ENCODE peak calls at places on chromosome 16, in ten cellular contexts. V is lower leg skin; B is Calu3; L is pancreas; W is retinal pigment epithelial cell; Z is prostate gland; F is cardiac fibroblast; C is CD4-positive, alpha-beta T cell; Q is PC-3; E is transverse colon. M is an unnamed sample.

GRCh38 chr16:12459401-12459791 is 344.3 kb downstream of the CPPED1 start:
- DNase-seq in B (no peak), L (no peak), C (no peak), Z (no peak), V (peak), F (no peak), E (peak), W (no peak), Q (no peak), M (no peak)

GRCh38 chr16:58628845-58629680 is 563 bp downstream of the CNOT1 start:
- DNase-seq in F (peak), B (peak), W (no peak), Z (peak), C (peak), L (peak), V (peak), Q (peak), E (peak), M (no peak)

GRCh38 chr16:75578212-75578611 is 12.0 kb downstream of the GABARAPL2 start:
- DNase-seq in B (no peak), F (no peak), L (no peak), V (no peak), E (no peak), C (no peak), Z (no peak), Q (no peak), W (no peak), M (no peak)

GRCh38 chr16:3190949-3191353 is 2.9 kb downstream of the OR1F1 start:
- DNase-seq in L (no peak), E (no peak), Z (no peak), B (no peak), V (no peak), F (no peak), Q (no peak), W (no peak), C (no peak), M (no peak)

GRCh38 chr16:26058326-26058725 is 366.6 kb downstream of the HS3ST4 start:
- DNase-seq in Z (no peak), B (no peak), C (no peak), Q (no peak), W (no peak), V (no peak), F (no peak), E (no peak), L (no peak), M (no peak)

GRCh38 chr16:58409316-58409973 is 17.2 kb downstream of the GINS3 start:
- DNase-seq in V (peak), F (peak), Q (peak), Z (peak), L (no peak), E (no peak), W (peak), B (no peak), C (no peak), M (peak)

GRCh38 chr16:681746-682427 is 1.7 kb downstream of the STUB1 start:
- DNase-seq in B (peak), F (peak), Q (peak), C (no peak), Z (no peak), V (no peak), W (no peak), L (no peak), E (no peak), M (no peak)

GRCh38 chr16:81526935-81527334 is 82.3 kb downstream of the CMIP start:
- DNase-seq in Z (peak), F (peak), E (no peak), C (no peak), B (peak), Q (no peak), L (peak), V (peak), W (peak), M (peak)

GRCh38 chr16:14378684-14379467 is 251.2 kb downstream of the PARN start:
- DNase-seq in F (peak), C (no peak), W (no peak), B (no peak), V (no peak), E (no peak), Z (no peak), L (no peak), Q (peak), M (peak)

GRCh38 chr16:1491327-1491726 is 1.8 kb upstream of the TELO2 start:
- DNase-seq in B (no peak), W (no peak), E (no peak), L (peak), Q (no peak), C (no peak), Z (no peak), V (no peak), F (no peak), M (no peak)

GRCh38 chr16:30084816-30085159 is 6.9 kb downstream of the TBX6 start:
- DNase-seq in C (no peak), Z (no peak), V (no peak), F (peak), Q (no peak), B (no peak), E (no peak), W (no peak), L (peak), M (no peak)

GRCh38 chr16:54489225-54489781 is 202.7 kb upstream of the IRX3 start:
- DNase-seq in B (no peak), Q (no peak), C (no peak), L (no peak), E (peak), W (no peak), V (no peak), Z (no peak), F (peak), M (no peak)

GRCh38 chr16:1458336-1458976 is 14.1 kb upstream of the CCDC154 start:
- DNase-seq in W (no peak), B (no peak), Z (no peak), Q (no peak), V (no peak), E (no peak), L (no peak), C (no peak), F (peak), M (no peak)

GRCh38 chr16:23694707-23695373 is 16.2 kb downstream of the PLK1 start:
- DNase-seq in Z (no peak), E (no peak), W (no peak), F (peak), L (no peak), C (no peak), B (no peak), Q (no peak), V (no peak), M (no peak)

GRCh38 chr16:21083729-21084268 is 66.8 kb downstream of the DNAH3 start:
- DNase-seq in V (peak), L (peak), W (no peak), Q (peak), F (peak), C (peak), B (peak), E (peak), Z (peak), M (peak)

GRCh38 chr16:88781140-88782077 is 3.6 kb downstream of the PIEZO1 start:
- DNase-seq in F (no peak), B (no peak), V (no peak), W (no peak), C (no peak), Z (no peak), Q (peak), E (peak), L (no peak), M (no peak)

GRCh38 chr16:71954699-71955195 is 45.5 kb downstream of the PKD1L3 start:
- DNase-seq in W (no peak), Q (no peak), B (no peak), C (no peak), V (no peak), L (no peak), Z (no peak), E (no peak), F (no peak), M (no peak)

GRCh38 chr16:31696968-31697743 is 169.5 kb downstream of the AHSP start:
- DNase-seq in Z (no peak), F (peak), E (no peak), V (no peak), B (no peak), W (no peak), Q (peak), L (no peak), C (no peak), M (peak)

GRCh38 chr16:11639925-11640899 is 28.0 kb upstream of the SNN start:
- DNase-seq in C (no peak), W (peak), V (peak), Q (peak), Z (peak), L (peak), F (peak), E (peak), B (peak), M (peak)

GRCh38 chr16:74740795-74741304 is 33.8 kb downstream of the FA2H start:
- DNase-seq in Q (peak), Z (peak), E (peak), F (no peak), B (peak), V (peak), C (no peak), L (peak), W (no peak), M (peak)

GRCh38 chr16:35302859-35303258 is 1843.4 kb downstream of the TP53TG3F start:
- DNase-seq in Z (no peak), Q (no peak), B (no peak), C (no peak), V (no peak), L (no peak), F (no peak), E (no peak), W (no peak), M (no peak)

GRCh38 chr16:12215302-12216105 is 239.0 kb downstream of the SNX29 start:
- DNase-seq in Z (no peak), W (no peak), Q (no peak), C (no peak), L (no peak), E (no peak), V (no peak), B (no peak), F (no peak), M (no peak)

GRCh38 chr16:55830658-55831294 is 2.1 kb downstream of the CES1 start:
- DNase-seq in B (no peak), L (no peak), C (no peak), W (no peak), Q (no peak), Z (no peak), E (no peak), V (no peak), F (no peak), M (no peak)

GRCh38 chr16:50309527-50310307 is 43.4 kb downstream of the ADCY7 start:
- DNase-seq in W (no peak), C (no peak), Z (no peak), Q (no peak), L (peak), E (no peak), V (peak), B (no peak), F (no peak), M (no peak)

GRCh38 chr16:73140944-73141343 is 93.0 kb upstream of the ZFHX3 start:
- DNase-seq in B (no peak), W (no peak), L (no peak), F (peak), E (no peak), Q (no peak), C (no peak), V (no peak), Z (no peak), M (no peak)

GRCh38 chr16:46907061-46907774 is 23.1 kb downstream of the GPT2 start:
- DNase-seq in C (no peak), F (no peak), Q (no peak), W (no peak), E (no peak), L (no peak), Z (no peak), V (no peak), B (no peak), M (no peak)

GRCh38 chr16:50548659-50549560 is 714 bp downstream of the NKD1 start:
- DNase-seq in W (no peak), Q (no peak), F (no peak), V (no peak), Z (no peak), E (no peak), C (peak), B (no peak), L (peak), M (no peak)

GRCh38 chr16:27671410-27671809 is 121.5 kb downstream of the KATNIP start:
- DNase-seq in Z (no peak), B (no peak), Q (peak), C (no peak), F (no peak), L (no peak), V (no peak), E (no peak), W (no peak), M (peak)

GRCh38 chr16:67029249-67030096 is 524 bp downstream of the CBFB start:
- DNase-seq in L (peak), W (no peak), V (peak), Q (peak), C (peak), B (peak), E (peak), Z (peak), F (peak), M (peak)

GRCh38 chr16:57045694-57046381 is 46.5 kb upstream of the CPNE2 start:
- DNase-seq in L (peak), Z (peak), E (peak), F (peak), W (peak), Q (peak), C (peak), V (peak), B (no peak), M (peak)

GRCh38 chr16:3234543-3235541 is at the start of gene ZNF200:
- DNase-seq in W (peak), B (peak), C (peak), E (peak), L (peak), Q (peak), F (peak), Z (peak), V (peak), M (peak)

GRCh38 chr16:65336169-65336568 is 214.3 kb upstream of the CDH11 start:
- DNase-seq in E (no peak), Z (no peak), B (no peak), C (no peak), V (no peak), L (no peak), W (no peak), Q (peak), F (peak), M (peak)

GRCh38 chr16:78462261-78463208 is 363.1 kb downstream of the WWOX start:
- DNase-seq in L (no peak), V (no peak), F (no peak), W (no peak), E (peak), Z (no peak), Q (no peak), C (no peak), B (no peak), M (no peak)

GRCh38 chr16:55597928-55598327 is 31.4 kb downstream of the CAPNS2 start:
- DNase-seq in Q (no peak), W (no peak), E (no peak), F (no peak), L (no peak), B (no peak), C (no peak), Z (no peak), V (no peak), M (no peak)

GRCh38 chr16:57634171-57634570 is 5.7 kb downstream of the ADGRG1 start:
- DNase-seq in V (no peak), Q (peak), W (no peak), C (no peak), Z (no peak), B (peak), F (no peak), L (no peak), E (no peak), M (peak)

GRCh38 chr16:842631-843560 is 42.4 kb upstream of the GNG13 start:
- DNase-seq in Q (no peak), E (no peak), W (no peak), Z (no peak), F (no peak), L (no peak), V (no peak), C (no peak), B (no peak), M (no peak)

DNA sequence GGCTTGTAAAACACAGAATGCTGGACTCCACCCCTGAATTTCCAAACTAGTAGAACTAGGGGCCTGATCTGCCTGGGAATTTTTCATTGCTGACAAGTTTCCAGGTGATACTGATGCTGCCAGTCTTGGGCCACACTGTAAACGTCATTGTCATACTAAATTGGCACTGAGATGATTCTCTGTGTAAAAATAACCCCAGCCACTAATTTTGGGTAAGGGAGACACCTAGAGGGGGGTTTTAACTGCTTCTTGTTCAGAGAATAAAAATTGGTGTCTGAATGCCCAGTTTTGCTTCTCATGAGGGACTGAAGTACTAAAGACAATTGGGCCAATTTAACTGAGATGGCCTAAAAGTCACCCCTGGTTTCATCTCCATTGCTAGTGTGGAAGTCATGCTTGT is 5.0 kb upstream of the CDH13 start:
- DNase-seq in Z (no peak), Q (peak), L (no peak), C (no peak), B (no peak), F (no peak), E (no peak), V (no peak), W (no peak), M (no peak)
- TF ChIP-seq CTCF in Z (no peak), Q (no peak), L (no peak), C (no peak), B (no peak), F (peak), E (no peak), V (no peak), W (peak), M (no peak)

GRCh38 chr16:53061701-53062159 is 6.9 kb downstream of the CHD9 start:
- DNase-seq in W (no peak), C (no peak), F (no peak), Z (no peak), V (no peak), Q (no peak), B (peak), L (no peak), E (peak), M (no peak)
- TF ChIP-seq CTCF in W (no peak), C (no peak), F (no peak), Z (no peak), V (no peak), Q (no peak), B (no peak), L (no peak), E (no peak), M (no peak)

GRCh38 chr16:85961988-85962915 is 63.3 kb downstream of the IRF8 start:
- DNase-seq in Q (no peak), E (no peak), C (no peak), B (no peak), L (no peak), V (no peak), F (no peak), Z (no peak), W (no peak), M (no peak)
- TF ChIP-seq CTCF in Q (peak), E (no peak), C (no peak), B (no peak), L (no peak), V (no peak), F (no peak), Z (no peak), W (no peak), M (no peak)

DNA sequence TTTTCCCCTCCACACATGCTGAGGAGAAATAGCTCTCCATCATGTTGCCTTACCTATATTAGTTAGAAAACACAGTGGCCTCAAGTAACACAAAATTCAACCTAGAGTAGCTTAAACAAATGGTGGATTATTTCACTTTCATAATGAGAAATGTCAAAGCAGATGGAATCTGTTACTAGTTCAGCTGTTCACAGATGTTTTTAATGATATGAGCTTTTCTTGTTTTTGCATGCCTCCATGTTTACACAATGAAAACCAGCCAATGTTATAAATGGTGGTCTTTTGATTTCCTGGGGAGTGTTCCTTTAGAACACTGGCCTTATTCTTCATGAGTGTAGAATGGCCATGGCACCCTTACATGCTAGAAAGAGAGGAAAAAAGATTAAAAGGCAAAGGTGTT is 968.4 kb upstream of the GOT2 start:
- DNase-seq in Z (no peak), E (no peak), V (no peak), F (no peak), C (no peak), L (no peak), B (no peak), W (no peak), Q (no peak), M (no peak)
- TF ChIP-seq CTCF in Z (no peak), E (no peak), V (no peak), F (no peak), C (no peak), L (no peak), B (no peak), W (no peak), Q (no peak), M (no peak)

DNA sequence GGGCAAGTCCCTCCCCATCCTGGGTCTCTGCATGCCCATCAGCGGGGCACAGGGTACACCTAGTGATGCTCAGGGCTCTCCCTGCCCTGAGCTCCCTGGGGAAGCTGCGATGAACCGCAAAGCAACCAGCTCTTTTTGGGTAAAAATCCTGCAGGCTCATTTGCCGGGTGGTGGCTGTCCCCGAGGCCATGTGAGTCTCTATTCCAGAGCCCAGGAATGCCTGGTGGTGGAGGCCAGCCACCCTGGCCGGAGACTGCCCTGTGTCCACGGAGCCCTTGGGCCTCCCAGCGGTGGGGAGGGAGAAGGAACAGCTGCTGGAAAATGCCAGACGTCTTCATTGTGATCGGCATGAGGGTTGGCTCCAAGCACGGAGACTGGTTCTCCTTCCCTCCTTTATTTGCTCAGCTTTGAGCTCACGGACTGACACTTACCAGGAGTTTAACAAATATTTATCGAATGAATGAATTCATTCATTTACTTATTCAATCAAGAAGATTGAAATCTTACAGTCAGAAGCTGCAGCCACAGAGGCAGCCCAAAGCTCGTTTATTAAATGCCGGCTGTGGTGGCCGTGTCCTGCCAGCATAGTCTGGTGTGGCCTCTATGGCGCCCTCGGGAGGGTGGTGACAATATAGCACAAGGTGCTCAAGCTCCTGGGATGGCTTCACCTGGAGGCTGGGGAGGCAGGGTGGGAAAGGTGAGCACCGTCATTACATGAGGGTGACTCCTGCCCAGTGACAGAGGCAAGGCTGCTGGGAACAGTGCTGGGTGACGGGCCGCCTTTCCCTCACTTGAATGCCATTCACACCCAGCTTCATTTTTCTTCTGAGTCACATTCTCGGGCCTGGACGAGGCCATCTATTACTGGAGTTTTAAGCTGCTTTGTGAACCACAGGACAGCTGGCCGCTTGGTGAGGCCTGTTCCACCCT is 31.1 kb upstream of the JPH3 start:
- DNase-seq in Z (peak), F (peak), Q (peak), L (peak), B (peak), C (no peak), W (no peak), V (peak), E (peak), M (no peak)
- TF ChIP-seq CTCF in Z (peak), F (peak), Q (peak), L (no peak), B (no peak), C (no peak), W (peak), V (no peak), E (peak), M (peak)

GRCh38 chr16:70470927-70471341 is 16.5 kb downstream of the FCSK start:
- DNase-seq in E (peak), Z (no peak), L (peak), F (peak), Q (peak), W (no peak), B (peak), V (no peak), C (no peak), M (no peak)
- TF ChIP-seq CTCF in E (peak), Z (peak), L (no peak), F (peak), Q (peak), W (peak), B (peak), V (no peak), C (no peak), M (no peak)

GRCh38 chr16:8936421-8936820 is 27.3 kb downstream of the USP7 start:
- DNase-seq in L (no peak), Q (peak), B (peak), E (peak), Z (peak), W (no peak), F (peak), V (no peak), C (peak), M (peak)
- TF ChIP-seq CTCF in L (peak), Q (peak), B (peak), E (peak), Z (peak), W (peak), F (peak), V (no peak), C (peak), M (peak)

GRCh38 chr16:69937465-69937951 is 13.6 kb upstream of the CLEC18A start:
- DNase-seq in L (no peak), W (no peak), B (no peak), Z (no peak), F (no peak), E (no peak), Q (peak), V (no peak), C (no peak), M (no peak)
- TF ChIP-seq CTCF in L (no peak), W (peak), B (no peak), Z (no peak), F (peak), E (no peak), Q (peak), V (no peak), C (no peak), M (no peak)